ENCODE peak calls at places on chromosomes 5 and 9, in nine cellular contexts. B, V, E, S, G, A, P, H and Y are unnamed samples.

GRCh38 chr5:158414333-158414762 is 555.4 kb upstream of the CLINT1 start:
- DNase-seq in B (no peak), V (no peak), E (no peak), S (no peak), G (no peak), A (no peak), P (no peak), H (no peak), Y (no peak)

GRCh38 chr9:74610523-74611061 is 113.5 kb downstream of the RORB start:
- DNase-seq in B (no peak), V (no peak), E (no peak), S (no peak), G (no peak), A (no peak), P (no peak), H (no peak), Y (no peak)

GRCh38 chr5:96745844-96746531 is 61.8 kb downstream of the ERAP1 start:
- DNase-seq in B (no peak), V (no peak), E (no peak), S (no peak), G (no peak), A (no peak), P (no peak), H (peak), Y (no peak)

GRCh38 chr5:172770374-172770674 is 671 bp downstream of the DUSP1 start:
- DNase-seq in B (peak), V (no peak), E (no peak), S (peak), G (no peak), A (peak), P (no peak), H (no peak), Y (no peak)

GRCh38 chr9:96487949-96488348 is 38.0 kb downstream of the HABP4 start:
- DNase-seq in B (no peak), V (no peak), E (no peak), S (no peak), G (no peak), A (no peak), P (no peak), H (no peak), Y (no peak)

GRCh38 chr5:178273665-178274541 is 41.3 kb upstream of the PHYKPL start:
- DNase-seq in B (no peak), V (no peak), E (no peak), S (no peak), G (no peak), A (no peak), P (no peak), H (peak), Y (peak)

GRCh38 chr5:119315516-119315949 is 40.3 kb upstream of the TNFAIP8 start:
- DNase-seq in B (peak), V (no peak), E (peak), S (no peak), G (peak), A (no peak), P (no peak), H (peak), Y (no peak)

GRCh38 chr5:111968459-111968858 is 211.5 kb upstream of the NREP start:
- DNase-seq in B (no peak), V (no peak), E (no peak), S (no peak), G (no peak), A (no peak), P (no peak), H (no peak), Y (no peak)

GRCh38 chr9:105257767-105258166 is 13.3 kb downstream of the SLC44A1 start:
- DNase-seq in B (no peak), V (no peak), E (no peak), S (no peak), G (no peak), A (no peak), P (no peak), H (no peak), Y (no peak)

GRCh38 chr9:82124090-82124489 is 135.5 kb downstream of the SPATA31D1 start:
- DNase-seq in B (no peak), V (no peak), E (no peak), S (no peak), G (no peak), A (no peak), P (peak), H (peak), Y (no peak)

GRCh38 chr9:107890921-107891465 is 401.4 kb upstream of the KLF4 start:
- DNase-seq in B (no peak), V (no peak), E (no peak), S (no peak), G (no peak), A (no peak), P (peak), H (peak), Y (no peak)

GRCh38 chr5:126967808-126968466 is 62.4 kb downstream of the MARCHF3 start:
- DNase-seq in B (no peak), V (no peak), E (no peak), S (no peak), G (no peak), A (no peak), P (no peak), H (no peak), Y (no peak)